ENCODE peak calls at places on chromosomes 12 and 14, in six cellular contexts. T, M, R, A, L and B are unnamed samples.

GRCh38 chr14:63212776-63213500 is 8.7 kb downstream of the RHOJ start:
- DNase-seq in R (no peak), L (no peak), A (no peak), M (no peak), T (no peak), B (no peak)

GRCh38 chr14:93094121-93094918 is 21.4 kb downstream of the ITPK1 start:
- DNase-seq in M (no peak), T (no peak), A (no peak), L (no peak), R (no peak), B (no peak)

GRCh38 chr12:120399531-120399930 is 30.6 kb upstream of the MSI1 start:
- DNase-seq in A (peak; percentile 75), T (no peak), R (no peak), M (peak; percentile 50), L (no peak), B (no peak)

GRCh38 chr14:98966021-98966420 is 306.0 kb downstream of the BCL11B start:
- DNase-seq in T (no peak), M (no peak), R (no peak), L (no peak), A (no peak), B (no peak)

GRCh38 chr12:40106202-40106533 is 287 bp upstream of the SLC2A13 start:
- DNase-seq in M (peak; percentile 9), L (no peak), T (no peak), A (no peak), R (no peak), B (no peak)

GRCh38 chr14:49896956-49897355 is 4.1 kb downstream of the ARF6 start:
- DNase-seq in T (no peak), A (no peak), R (no peak), M (no peak), L (no peak), B (no peak)

GRCh38 chr14:106174206-106174605 is 647.8 kb downstream of the TMEM121 start:
- DNase-seq in R (peak; percentile 71), T (no peak), A (no peak), L (peak; percentile 38), M (no peak), B (no peak)

GRCh38 chr12:114694436-114695304 is 10.7 kb upstream of the TBX3 start:
- DNase-seq in L (no peak), M (no peak), R (no peak), A (no peak), T (no peak), B (no peak)

GRCh38 chr14:36948157-36948859 is 224.1 kb downstream of the SLC25A21 start:
- DNase-seq in A (no peak), R (no peak), T (no peak), M (no peak), L (no peak), B (no peak)

GRCh38 chr12:72089678-72090077 is 151.0 kb downstream of the TPH2 start:
- DNase-seq in R (no peak), L (no peak), M (no peak), T (no peak), A (no peak), B (no peak)

GRCh38 chr12:77120156-77120555 is 54.8 kb upstream of the E2F7 start:
- DNase-seq in L (no peak), A (peak; percentile 79), R (no peak), M (peak; percentile 25), T (peak; percentile 7), B (no peak)

GRCh38 chr12:122825773-122826724 is 9.2 kb upstream of the HIP1R start:
- DNase-seq in A (no peak), M (no peak), R (no peak), T (peak; percentile 58), L (no peak), B (no peak)

GRCh38 chr14:100679707-100680438 is 46.8 kb upstream of the DLK1 start:
- DNase-seq in L (no peak), A (peak; percentile 73), M (peak; percentile 82), R (no peak), T (no peak), B (no peak)

GRCh38 chr14:96368534-96368933 is 5.2 kb downstream of the GSKIP start:
- DNase-seq in A (no peak), T (no peak), R (no peak), L (no peak), M (no peak), B (no peak)

GRCh38 chr12:91974541-91974940 is 171.1 kb downstream of the BTG1 start:
- DNase-seq in R (no peak), A (peak; percentile 86), L (no peak), T (no peak), M (no peak), B (no peak)

GRCh38 chr14:91229743-91230200 is 14.7 kb downstream of the GPR68 start:
- DNase-seq in L (peak; percentile 57), R (peak; percentile 79), A (peak; percentile 61), T (no peak), M (peak; percentile 47), B (no peak)

GRCh38 chr12:96143392-96143791 is 50.8 kb upstream of the ELK3 start:
- DNase-seq in L (no peak), R (no peak), T (no peak), M (no peak), A (no peak), B (no peak)

GRCh38 chr14:103187911-103188310 is 64.7 kb downstream of the TNFAIP2 start:
- DNase-seq in A (no peak), R (no peak), L (no peak), M (no peak), T (no peak), B (no peak)
- H3K27ac ChIP-seq in A (no peak overlapping the region), R (no peak overlapping the region), L (no peak overlapping the region), M (no peak overlapping the region), T (peak overlapping the region; percentile 61), B (peak overlapping the region; percentile 31)

GRCh38 chr12:49706351-49707126 is 666 bp downstream of the FMNL3 start:
- DNase-seq in A (peak; percentile 47), L (no peak), R (peak; percentile 25), M (peak; percentile 50), T (no peak), B (peak; percentile 4)
- H3K27ac ChIP-seq in A (peak overlapping the region; percentile 92), L (peak overlapping the region; percentile 85), R (peak overlapping the region; percentile 76), M (peak overlapping the region; percentile 11), T (peak overlapping the region; percentile 58), B (peak overlapping the region; percentile 33)

GRCh38 chr12:54376596-54377468 is 7.7 kb downstream of the ZNF385A start:
- DNase-seq in T (no peak), L (no peak), A (no peak), R (no peak), M (peak; percentile 51), B (no peak)
- H3K27ac ChIP-seq in T (no peak overlapping the region), L (no peak overlapping the region), A (no peak overlapping the region), R (no peak overlapping the region), M (peak overlapping the region; percentile 27), B (no peak overlapping the region)

GRCh38 chr12:43104524-43104923 is 447.5 kb downstream of the ADAMTS20 start:
- DNase-seq in M (peak; percentile 82), R (no peak), A (peak; percentile 64), L (no peak), T (no peak), B (no peak)
- H3K27ac ChIP-seq in M (peak overlapping the region; percentile 63), R (no peak overlapping the region), A (no peak overlapping the region), L (no peak overlapping the region), T (no peak overlapping the region), B (no peak overlapping the region)